ENCODE peak calls at places on chromosomes 16 and 17, in four cellular contexts. One of them, this sample, is unnamed.

GRCh38 chr16:89020068-89020924 is 43.3 kb upstream of the CBFA2T3 start:
- DNase-seq in hepatic stellate cell: no peak
- DNase-seq in Calu3: no peak
- DNase-seq in HAP-1: no peak
- DNase-seq in this sample: no peak

GRCh38 chr17:35740216-35740615 is 8.8 kb downstream of the RASL10B start:
- DNase-seq in hepatic stellate cell: no peak
- DNase-seq in Calu3: no peak
- DNase-seq in HAP-1: no peak
- DNase-seq in this sample: no peak

GRCh38 chr17:29933379-29933778 is 3.4 kb upstream of the SSH2 start:
- DNase-seq in hepatic stellate cell: no peak
- DNase-seq in Calu3: peak; percentile 28
- DNase-seq in HAP-1: no peak
- DNase-seq in this sample: no peak

GRCh38 chr17:41680426-41681040 is 8.2 kb upstream of the EIF1 start:
- DNase-seq in hepatic stellate cell: no peak
- DNase-seq in Calu3: no peak
- DNase-seq in HAP-1: no peak
- DNase-seq in this sample: no peak

GRCh38 chr16:27379919-27380318 is 22.1 kb upstream of the IL21R start:
- DNase-seq in hepatic stellate cell: no peak
- DNase-seq in Calu3: no peak
- DNase-seq in HAP-1: no peak
- DNase-seq in this sample: no peak

GRCh38 chr16:47928008-47928407 is 227.8 kb downstream of the ABCC12 start:
- DNase-seq in hepatic stellate cell: no peak
- DNase-seq in Calu3: peak; percentile 12
- DNase-seq in HAP-1: no peak
- DNase-seq in this sample: no peak

GRCh38 chr16:85256190-85256739 is 144.0 kb upstream of the CIBAR2 start:
- DNase-seq in hepatic stellate cell: no peak
- DNase-seq in Calu3: no peak
- DNase-seq in HAP-1: no peak
- DNase-seq in this sample: no peak

GRCh38 chr17:79793924-79794304 is 3.0 kb downstream of the CBX8 start:
- DNase-seq in hepatic stellate cell: peak; percentile 95
- DNase-seq in Calu3: no peak
- DNase-seq in HAP-1: no peak
- DNase-seq in this sample: peak; percentile 56

This sample was measured in HTR-8/SVneo.